ENCODE peak calls at places on chromosomes 3 and 15, in five cellular contexts. One of them, this sample, is unnamed. For H3K36me3 and H3K4me1, the result is how much of the 10 kb centered on the place peaks cover.

GRCh38 chr15:100786901-100787566 is 92.6 kb upstream of the ALDH1A3 start:
- DNase-seq in HCT116: no peak
- DNase-seq in A673: no peak
- DNase-seq in fibroblast of lung: no peak
- DNase-seq in GM23248: no peak
- DNase-seq in this sample: no peak

GRCh38 chr3:72379500-72380187 is 468.6 kb downstream of the SHQ1 start:
- DNase-seq in HCT116: no peak
- DNase-seq in A673: peak
- DNase-seq in fibroblast of lung: no peak
- DNase-seq in GM23248: peak
- DNase-seq in this sample: no peak

GRCh38 chr3:153277029-153277428 is 115.0 kb downstream of the RAP2B start:
- DNase-seq in HCT116: no peak
- DNase-seq in fibroblast of lung: no peak
- DNase-seq in GM23248: peak
- DNase-seq in A673: no peak
- DNase-seq in this sample: no peak

GRCh38 chr3:37937156-37937555 is 53.4 kb upstream of the VILL start:
- DNase-seq in fibroblast of lung: no peak
- DNase-seq in A673: no peak
- DNase-seq in HCT116: no peak
- DNase-seq in GM23248: peak
- DNase-seq in this sample: no peak

GRCh38 chr3:112778298-112779008 is 68.2 kb downstream of the CD200R1L start:
- DNase-seq in HCT116: no peak
- DNase-seq in GM23248: peak
- DNase-seq in fibroblast of lung: peak
- DNase-seq in A673: no peak
- DNase-seq in this sample: no peak

GRCh38 chr3:140903196-140903595 is 38.4 kb upstream of the SLC25A36 start:
- DNase-seq in A673: no peak
- DNase-seq in HCT116: no peak
- DNase-seq in GM23248: peak
- DNase-seq in fibroblast of lung: no peak
- DNase-seq in this sample: no peak

GRCh38 chr3:122230174-122230573 is 46.7 kb downstream of the CASR start:
- DNase-seq in fibroblast of lung: no peak
- DNase-seq in HCT116: no peak
- DNase-seq in A673: no peak
- DNase-seq in GM23248: no peak
- DNase-seq in this sample: no peak

GRCh38 chr3:40397912-40398311 is 10.9 kb downstream of the ENTPD3 start:
- DNase-seq in fibroblast of lung: no peak
- DNase-seq in GM23248: no peak
- DNase-seq in HCT116: no peak
- DNase-seq in A673: no peak
- DNase-seq in this sample: no peak

GRCh38 chr3:190089711-190090110 is 31.0 kb downstream of the P3H2 start:
- DNase-seq in fibroblast of lung: no peak
- DNase-seq in GM23248: no peak
- DNase-seq in HCT116: no peak
- DNase-seq in A673: no peak
- DNase-seq in this sample: no peak

GRCh38 chr3:178059124-178059523 is 477.1 kb upstream of the KCNMB2 start:
- DNase-seq in GM23248: peak
- DNase-seq in fibroblast of lung: peak
- DNase-seq in A673: peak
- DNase-seq in HCT116: no peak
- DNase-seq in this sample: no peak

GRCh38 chr3:156781310-156782230 is 44.6 kb upstream of the LEKR1 start:
- DNase-seq in fibroblast of lung: no peak
- DNase-seq in A673: no peak
- DNase-seq in HCT116: no peak
- DNase-seq in GM23248: peak
- DNase-seq in this sample: no peak

GRCh38 chr15:39192376-39192775 is 388.5 kb upstream of the THBS1 start:
- DNase-seq in fibroblast of lung: no peak
- DNase-seq in HCT116: no peak
- DNase-seq in A673: no peak
- DNase-seq in GM23248: no peak
- DNase-seq in this sample: no peak

GRCh38 chr15:46089438-46090044 is 454.7 kb downstream of the SQOR start:
- DNase-seq in GM23248: no peak
- DNase-seq in HCT116: no peak
- DNase-seq in A673: peak
- DNase-seq in fibroblast of lung: no peak
- DNase-seq in this sample: no peak

GRCh38 chr3:10406414-10406813 is 85.5 kb upstream of the SEC13 start:
- DNase-seq in GM23248: no peak
- DNase-seq in fibroblast of lung: no peak
- DNase-seq in HCT116: no peak
- DNase-seq in A673: no peak
- DNase-seq in this sample: no peak

GRCh38 chr3:113719294-113719693 is 22.9 kb upstream of the USF3 start:
- DNase-seq in GM23248: no peak
- DNase-seq in HCT116: no peak
- DNase-seq in fibroblast of lung: no peak
- DNase-seq in A673: no peak
- DNase-seq in this sample: no peak

GRCh38 chr15:28994142-28994829 is 108.5 kb downstream of the APBA2 start:
- DNase-seq in A673: no peak
- DNase-seq in GM23248: no peak
- DNase-seq in HCT116: no peak
- DNase-seq in fibroblast of lung: no peak
- DNase-seq in this sample: no peak

GRCh38 chr3:11609481-11609880 is 34.2 kb downstream of the VGLL4 start:
- DNase-seq in fibroblast of lung: no peak
- DNase-seq in HCT116: no peak
- DNase-seq in GM23248: no peak
- DNase-seq in A673: no peak
- DNase-seq in this sample: no peak

GRCh38 chr3:11606865-11607440 is 36.8 kb downstream of the VGLL4 start:
- DNase-seq in GM23248: peak
- DNase-seq in fibroblast of lung: no peak
- DNase-seq in HCT116: no peak
- DNase-seq in A673: no peak
- DNase-seq in this sample: no peak

GRCh38 chr3:11606090-11606784 is 37.5 kb downstream of the VGLL4 start:
- DNase-seq in fibroblast of lung: no peak
- DNase-seq in A673: no peak
- DNase-seq in GM23248: no peak
- DNase-seq in HCT116: no peak
- DNase-seq in this sample: no peak

GRCh38 chr3:11610044-11610671 is 33.6 kb downstream of the VGLL4 start:
- DNase-seq in HCT116: no peak
- DNase-seq in GM23248: no peak
- DNase-seq in fibroblast of lung: peak
- DNase-seq in A673: no peak
- DNase-seq in this sample: no peak

GRCh38 chr3:11607816-11608215 is 35.9 kb downstream of the VGLL4 start:
- DNase-seq in fibroblast of lung: peak
- DNase-seq in A673: no peak
- DNase-seq in GM23248: peak
- DNase-seq in HCT116: no peak
- DNase-seq in this sample: no peak
- H3K36me3 ChIP-seq in fibroblast of lung: under half
- H3K36me3 ChIP-seq in A673: under half
- H3K36me3 ChIP-seq in GM23248: under half
- H3K36me3 ChIP-seq in HCT116: under half
- H3K36me3 ChIP-seq in this sample: under half

GRCh38 chr15:79433610-79434009 is 1.5 kb downstream of the MINAR1 start:
- DNase-seq in A673: no peak
- DNase-seq in fibroblast of lung: no peak
- DNase-seq in GM23248: no peak
- DNase-seq in HCT116: no peak
- DNase-seq in this sample: no peak

GRCh38 chr15:79431636-79432344 is at the start of gene MINAR1:
- DNase-seq in fibroblast of lung: peak
- DNase-seq in HCT116: no peak
- DNase-seq in GM23248: peak
- DNase-seq in A673: peak
- DNase-seq in this sample: no peak

GRCh38 chr15:79434361-79434760 is 2.2 kb downstream of the MINAR1 start:
- DNase-seq in GM23248: no peak
- DNase-seq in fibroblast of lung: no peak
- DNase-seq in HCT116: no peak
- DNase-seq in A673: no peak
- DNase-seq in this sample: no peak

GRCh38 chr15:79430901-79431635 is 1.1 kb upstream of the MINAR1 start:
- DNase-seq in fibroblast of lung: no peak
- DNase-seq in A673: peak
- DNase-seq in GM23248: no peak
- DNase-seq in HCT116: no peak
- DNase-seq in this sample: no peak

DNA sequence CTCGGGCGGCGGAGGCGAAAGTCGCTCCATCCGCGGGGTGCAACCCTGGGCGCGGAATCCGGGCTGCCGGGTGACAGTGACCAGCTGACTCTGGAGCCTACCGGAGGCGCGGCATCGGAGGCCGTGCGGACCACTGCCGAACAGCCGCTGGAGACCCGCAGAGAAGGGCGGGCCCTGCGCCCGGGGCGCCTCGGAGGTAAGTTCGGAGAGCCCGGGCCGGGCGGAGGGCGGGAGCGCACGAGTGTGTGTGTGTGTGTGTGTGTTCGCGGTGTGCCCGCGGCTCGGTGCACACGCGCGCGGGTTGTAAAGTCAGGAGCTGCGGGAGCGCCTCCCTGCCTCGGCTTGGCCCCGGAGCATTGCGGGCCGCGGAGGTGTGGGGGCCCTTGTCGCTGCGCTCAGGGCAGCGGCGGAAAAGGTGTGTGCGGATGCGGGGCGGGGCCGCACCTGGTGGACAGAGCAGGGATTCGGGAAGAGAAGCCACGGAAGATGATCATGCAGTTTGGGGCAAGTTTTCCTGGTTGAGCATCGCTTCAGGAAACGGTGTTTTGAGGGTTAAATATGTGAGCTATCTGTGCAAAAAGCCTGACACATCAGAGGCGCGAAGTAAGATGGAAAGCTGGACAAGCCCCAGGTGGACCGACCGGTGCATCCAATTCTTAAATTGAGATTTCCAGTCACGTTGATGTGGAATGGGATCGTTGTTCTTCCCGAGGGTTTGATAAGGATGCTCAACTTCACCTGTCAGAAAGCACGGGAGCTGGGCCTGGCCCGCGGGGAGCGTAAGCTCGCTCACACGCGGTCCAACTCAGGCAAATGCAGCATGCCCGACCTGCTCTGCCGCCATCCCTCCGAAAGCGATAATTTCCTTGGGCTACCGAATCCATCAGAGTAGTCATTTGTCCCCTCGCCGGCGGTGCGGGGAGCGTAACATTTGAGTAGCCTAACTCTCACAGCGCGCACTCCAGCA is 492 bp downstream of the MINAR1 start:
- DNase-seq in fibroblast of lung: peak
- DNase-seq in A673: peak
- DNase-seq in GM23248: peak
- DNase-seq in HCT116: no peak
- DNase-seq in this sample: no peak
- TF ChIP-seq EZH2 in fibroblast of lung: peak
- TF ChIP-seq EZH2 in A673: peak
- TF ChIP-seq EZH2 in GM23248: no peak
- TF ChIP-seq EZH2 in HCT116: no peak
- TF ChIP-seq EZH2 in this sample: no peak

GRCh38 chr15:63815796-63816533 is 17.8 kb downstream of the HERC1 start:
- DNase-seq in fibroblast of lung: peak
- DNase-seq in GM23248: no peak
- DNase-seq in HCT116: no peak
- DNase-seq in A673: no peak
- DNase-seq in this sample: no peak

GRCh38 chr15:63805993-63806980 is 27.5 kb downstream of the HERC1 start:
- DNase-seq in HCT116: no peak
- DNase-seq in fibroblast of lung: no peak
- DNase-seq in GM23248: no peak
- DNase-seq in A673: peak
- DNase-seq in this sample: no peak

GRCh38 chr15:63815211-63815610 is 18.5 kb downstream of the HERC1 start:
- DNase-seq in fibroblast of lung: no peak
- DNase-seq in A673: no peak
- DNase-seq in HCT116: no peak
- DNase-seq in GM23248: no peak
- DNase-seq in this sample: no peak

DNA sequence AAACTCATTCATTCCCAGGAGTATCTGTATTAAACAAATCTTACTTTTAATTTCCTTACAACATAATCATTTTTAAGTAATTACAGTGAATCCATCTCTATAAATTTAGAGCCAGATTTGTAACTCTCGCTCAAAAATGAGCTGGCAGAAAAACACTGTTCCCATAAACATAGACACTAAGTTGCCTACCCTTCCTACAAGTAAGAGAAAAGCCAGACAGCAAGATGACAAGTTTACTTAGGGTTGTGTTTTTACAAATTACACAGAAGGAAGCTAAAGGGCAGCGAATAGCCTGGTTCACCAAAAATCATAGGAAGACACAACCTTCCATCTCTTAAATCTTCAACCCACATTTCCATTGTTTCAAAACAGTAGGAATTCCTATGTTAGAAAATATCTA is 21.8 kb downstream of the HERC1 start:
- DNase-seq in fibroblast of lung: no peak
- DNase-seq in GM23248: no peak
- DNase-seq in HCT116: no peak
- DNase-seq in A673: no peak
- DNase-seq in this sample: no peak
- H3K4me1 ChIP-seq in fibroblast of lung: under half
- H3K4me1 ChIP-seq in GM23248: under half
- H3K4me1 ChIP-seq in HCT116: under half
- H3K4me1 ChIP-seq in A673: under half
- H3K4me1 ChIP-seq in this sample: under half

GRCh38 chr3:20037255-20037996 is 2.8 kb upstream of the KAT2B start:
- DNase-seq in fibroblast of lung: no peak
- DNase-seq in GM23248: no peak
- DNase-seq in A673: no peak
- DNase-seq in HCT116: no peak
- DNase-seq in this sample: no peak
- H3K36me3 ChIP-seq in fibroblast of lung: under half
- H3K36me3 ChIP-seq in GM23248: under half
- H3K36me3 ChIP-seq in A673: under half
- H3K36me3 ChIP-seq in HCT116: under half
- H3K36me3 ChIP-seq in this sample: under half

GRCh38 chr15:76343313-76343996 is 6.9 kb downstream of the ISL2 start:
- DNase-seq in GM23248: no peak
- DNase-seq in HCT116: no peak
- DNase-seq in fibroblast of lung: no peak
- DNase-seq in A673: no peak
- DNase-seq in this sample: no peak
- TF ChIP-seq EZH2 in GM23248: peak
- TF ChIP-seq EZH2 in HCT116: no peak
- TF ChIP-seq EZH2 in fibroblast of lung: peak
- TF ChIP-seq EZH2 in A673: no peak
- TF ChIP-seq EZH2 in this sample: no peak

This sample was measured in MM.1S.